ENCODE peak calls at places on chromosome 17, in five cellular contexts. D is A673; E is right lobe of liver; F is GM13977; I is CD8-positive, alpha-beta T cell. R is an unnamed sample.

GRCh38 chr17:5127910-5128309 is 12.1 kb downstream of the USP6 start:
- DNase-seq in E (no peak), F (no peak), D (no peak), I (no peak), R (no peak)

GRCh38 chr17:72393553-72393952 is 272.7 kb downstream of the SOX9 start:
- DNase-seq in D (no peak), F (no peak), E (no peak), I (no peak), R (no peak)

GRCh38 chr17:64998436-64999190 is 57.9 kb downstream of the GNA13 start:
- DNase-seq in F (no peak), D (no peak), E (no peak), I (no peak), R (no peak)

GRCh38 chr17:83135692-83136091 is 56.3 kb downstream of the METRNL start:
- DNase-seq in D (no peak), I (no peak), F (no peak), E (no peak), R (peak; percentile 5)

GRCh38 chr17:51687887-51688286 is 427.5 kb downstream of the UTP18 start:
- DNase-seq in I (no peak), E (no peak), F (no peak), D (no peak), R (no peak)

GRCh38 chr17:76179496-76180467 is 38.7 kb upstream of the FOXJ1 start:
- DNase-seq in F (peak; percentile 42), D (no peak), E (no peak), I (no peak), R (no peak)

GRCh38 chr17:38750312-38751121 is 2.0 kb upstream of the PSMB3 start:
- DNase-seq in D (peak; percentile 54), F (no peak), I (no peak), E (no peak), R (no peak)

GRCh38 chr17:61568219-61569072 is 22.6 kb downstream of the NACA2 start:
- DNase-seq in E (no peak), I (no peak), D (no peak), F (no peak), R (no peak)

GRCh38 chr17:2779545-2779944 is 16.7 kb upstream of the RAP1GAP2 start:
- DNase-seq in E (no peak), F (no peak), I (no peak), D (no peak), R (no peak)

GRCh38 chr17:836154-836553 is 54.0 kb downstream of the MRM3 start:
- DNase-seq in I (no peak), F (no peak), D (no peak), E (no peak), R (no peak)

GRCh38 chr17:27559996-27560481 is 70.9 kb upstream of the LGALS9 start:
- DNase-seq in F (no peak), E (no peak), I (no peak), D (peak; percentile 92), R (no peak)

DNA sequence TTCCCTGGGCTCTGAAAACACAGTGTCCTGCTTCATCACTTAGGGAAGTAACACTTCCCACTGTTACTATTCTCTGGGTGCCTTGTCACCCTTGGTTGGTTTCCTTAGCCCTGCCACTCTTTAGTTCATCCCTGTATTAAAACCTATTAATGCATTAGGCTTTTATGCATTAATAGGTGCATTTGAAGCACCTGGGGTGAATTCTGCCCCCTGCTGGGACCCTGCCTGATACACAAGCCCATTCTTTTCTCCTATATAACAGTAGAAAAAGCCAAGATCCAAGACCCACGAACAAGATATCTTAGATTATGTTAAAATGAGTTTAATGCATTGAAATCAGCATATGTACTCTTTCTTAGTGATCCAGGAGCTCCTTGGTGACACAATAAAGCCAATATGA is 235.7 kb downstream of the PMP22 start:
- DNase-seq in D (no peak), I (no peak), F (no peak), E (no peak), R (no peak)
- TF ChIP-seq CTCF in D (no peak), I (no peak), F (no peak), E (no peak), R (no peak)

GRCh38 chr17:74446551-74447500 is 14.9 kb downstream of the GPRC5C start:
- DNase-seq in D (no peak), I (no peak), F (peak; percentile 72), E (peak; percentile 88), R (no peak)
- TF ChIP-seq CTCF in D (no peak), I (no peak), F (peak; percentile 43), E (no peak), R (no peak)

GRCh38 chr17:6930754-6931153 is 65.1 kb upstream of the ALOX12 start:
- DNase-seq in D (no peak), I (no peak), F (no peak), E (no peak), R (no peak)

GRCh38 chr17:6924121-6924676 is 71.7 kb upstream of the ALOX12 start:
- DNase-seq in D (no peak), I (no peak), F (no peak), E (no peak), R (no peak)

GRCh38 chr17:6923385-6923784 is 72.5 kb upstream of the ALOX12 start:
- DNase-seq in I (no peak), E (no peak), F (no peak), D (no peak), R (no peak)

GRCh38 chr17:6927290-6927844 is 68.5 kb upstream of the ALOX12 start:
- DNase-seq in E (no peak), F (no peak), D (peak; percentile 28), I (no peak), R (no peak)

DNA sequence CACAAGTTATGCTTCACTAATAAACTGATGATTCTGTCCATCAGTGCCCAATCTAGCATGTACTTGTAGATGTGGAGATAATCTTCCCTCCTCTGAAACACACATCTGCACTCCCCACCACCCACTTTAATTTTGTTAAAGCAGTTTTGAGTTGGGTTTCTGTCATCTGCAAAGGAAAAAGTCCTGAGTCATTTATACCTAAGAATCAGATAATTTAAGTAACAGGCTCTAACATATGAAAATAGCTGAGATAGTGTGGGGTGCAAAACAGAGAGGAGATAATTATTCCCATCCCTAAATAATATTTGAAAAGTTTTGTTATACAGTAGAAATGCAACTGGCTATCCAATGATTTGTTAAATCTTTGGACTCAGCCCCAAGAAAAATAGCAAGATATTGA is 67.7 kb upstream of the ALOX12 start:
- DNase-seq in E (no peak), D (no peak), I (no peak), F (no peak), R (no peak)
- TF ChIP-seq CTCF in E (no peak), D (no peak), I (no peak), F (no peak), R (no peak)

DNA sequence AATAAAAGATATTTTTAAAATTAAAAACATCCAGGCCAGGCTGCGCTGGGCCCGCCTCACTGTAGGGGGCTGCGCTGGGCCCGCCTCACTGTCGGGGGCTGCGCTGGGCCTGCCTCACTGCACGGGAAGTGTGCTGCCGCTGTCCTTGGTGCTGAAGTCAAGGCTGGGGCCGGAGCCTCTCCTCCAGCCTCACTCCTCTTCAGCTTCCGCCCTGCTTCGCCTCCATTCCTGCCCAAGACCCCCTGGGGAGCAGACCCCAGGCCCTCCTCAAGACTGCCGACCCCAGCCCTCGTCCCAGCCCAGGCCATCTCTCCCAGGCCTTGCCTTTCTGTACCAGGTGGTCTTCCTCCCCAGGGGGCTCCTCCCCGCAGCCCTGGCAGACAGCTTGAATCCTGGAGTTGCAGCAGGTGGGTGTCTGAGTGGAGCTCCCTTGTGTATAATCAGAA is 26.2 kb downstream of the ENDOV start:
- DNase-seq in I (peak; percentile 73), E (no peak), F (peak; percentile 84), D (peak; percentile 76), R (peak; percentile 44)
- TF ChIP-seq CTCF in I (no peak), E (no peak), F (no peak), D (no peak), R (no peak)

DNA sequence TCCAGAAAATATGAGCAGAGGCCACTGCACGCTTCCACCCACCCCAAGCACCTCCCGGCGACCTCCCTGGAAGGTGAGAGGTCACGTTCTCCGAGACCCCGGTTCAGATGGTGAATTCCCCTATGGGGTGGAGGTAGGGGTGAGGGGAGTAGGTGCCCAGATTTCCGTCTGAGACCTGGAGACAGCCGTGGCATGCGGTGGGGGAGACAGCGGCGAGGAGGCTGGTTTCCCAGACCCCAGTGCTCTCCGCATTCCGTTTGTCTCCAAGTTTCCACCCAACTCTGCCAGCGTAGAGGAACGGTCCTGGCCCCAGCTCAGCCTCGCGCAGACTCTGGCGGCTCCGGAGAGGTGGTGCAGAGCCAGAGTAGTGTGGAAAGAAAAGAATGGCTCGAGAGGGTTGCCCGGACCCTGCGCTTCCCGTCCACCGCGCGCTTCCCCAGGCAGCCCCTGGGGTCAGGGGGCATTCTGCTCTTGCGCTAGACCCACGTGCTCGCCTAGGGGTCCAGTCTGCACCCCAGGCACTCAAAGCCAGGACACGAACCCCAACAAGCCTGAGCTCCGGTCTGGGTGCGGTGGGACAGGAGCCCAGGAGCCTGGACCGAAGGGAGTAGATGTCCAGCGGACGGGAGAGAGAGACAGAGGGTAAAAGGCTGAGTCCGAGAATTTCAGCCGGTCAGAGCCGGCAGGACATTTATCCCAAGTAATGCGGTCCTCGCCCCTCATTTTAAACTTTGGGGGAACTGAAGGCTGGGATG is 3.9 kb downstream of the PMP22 start:
- DNase-seq in E (peak; percentile 49), I (no peak), D (peak; percentile 39), F (peak; percentile 33), R (no peak)
- TF ChIP-seq CTCF in E (no peak), I (no peak), D (no peak), F (no peak), R (no peak)

DNA sequence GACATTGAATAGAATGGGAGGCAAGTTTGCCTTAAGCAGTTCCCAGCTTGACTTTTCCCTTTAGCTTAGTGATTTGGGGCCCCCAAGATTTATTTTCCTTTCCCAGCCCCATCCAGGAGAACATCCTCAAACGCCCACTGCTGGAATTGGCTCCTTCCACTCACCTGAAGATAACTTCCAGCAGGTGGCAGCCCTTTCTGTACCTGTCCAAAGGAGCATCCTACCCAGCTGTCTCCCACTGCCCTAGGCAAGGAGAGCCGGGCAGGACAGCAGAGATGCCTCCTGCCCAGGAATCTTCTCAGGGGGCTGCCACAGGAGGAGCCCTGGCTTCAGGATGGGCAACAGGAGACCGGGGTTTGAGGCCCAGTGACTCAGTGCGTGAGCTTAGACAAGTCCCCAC is 6.4 kb downstream of the CACNG5 start:
- DNase-seq in E (peak; percentile 12), I (no peak), F (no peak), D (no peak), R (no peak)
- TF ChIP-seq CTCF in E (no peak), I (no peak), F (no peak), D (no peak), R (no peak)

DNA sequence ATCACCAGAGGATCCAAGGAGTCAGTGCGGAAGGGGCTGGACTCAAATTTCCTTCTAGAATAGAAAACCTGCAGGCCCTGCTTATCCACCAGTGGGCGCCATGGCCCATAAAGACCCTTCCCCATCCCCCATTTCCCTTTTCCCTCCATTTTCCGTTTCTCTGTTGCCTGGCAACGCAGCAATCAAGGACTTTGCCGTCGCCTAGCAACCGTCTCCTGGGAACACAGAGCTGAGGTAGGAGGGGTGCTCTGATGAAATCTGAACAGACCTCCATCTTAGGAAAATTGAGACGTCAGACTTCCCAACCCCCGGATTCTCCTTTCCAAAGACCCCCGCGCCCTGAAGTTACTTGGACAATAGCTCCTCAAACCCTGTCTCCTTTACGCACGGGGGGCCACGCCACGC is 5.7 kb downstream of the DLG4 start:
- DNase-seq in I (no peak), F (peak; percentile 74), D (peak; percentile 97), E (no peak), R (no peak)
- TF ChIP-seq CTCF in I (peak; percentile 62), F (peak; percentile 44), D (peak; percentile 77), E (peak; percentile 30), R (no peak)